ENCODE peak calls at places on chromosome 1, in ten cellular contexts. Y, J, W, L, T, S, X, A, N and R are unnamed samples.

GRCh38 chr1:68953316-68953715 is 456.4 kb upstream of the DEPDC1 start:
- DNase-seq in J (no peak), L (no peak), W (no peak), A (no peak), Y (peak), S (no peak), X (no peak), N (no peak), T (no peak), R (no peak)

GRCh38 chr1:223628233-223628632 is 37.3 kb downstream of the CAPN8 start:
- DNase-seq in J (peak), W (peak), T (peak), S (peak), X (peak), L (peak), N (no peak), A (no peak), Y (peak), R (peak)

GRCh38 chr1:78168306-78168705 is 122.5 kb downstream of the GIPC2 start:
- DNase-seq in S (no peak), L (no peak), T (no peak), A (no peak), N (no peak), Y (no peak), W (peak), J (no peak), X (no peak), R (no peak)

GRCh38 chr1:2106681-2107405 is 56.6 kb downstream of the PRKCZ start:
- DNase-seq in Y (no peak), X (no peak), A (no peak), J (no peak), L (no peak), W (no peak), T (no peak), N (no peak), S (no peak), R (no peak)

GRCh38 chr1:219304227-219305226 is 130.8 kb downstream of the LYPLAL1 start:
- DNase-seq in N (no peak), T (peak), X (no peak), J (peak), W (peak), L (peak), Y (peak), A (no peak), S (peak), R (no peak)

GRCh38 chr1:53449026-53449425 is 10.2 kb upstream of the DMRTB1 start:
- DNase-seq in W (peak), T (peak), N (no peak), Y (peak), X (no peak), J (no peak), A (no peak), S (no peak), L (no peak), R (peak)

GRCh38 chr1:198174297-198174696 is 17.5 kb downstream of the NEK7 start:
- DNase-seq in J (no peak), S (no peak), A (no peak), Y (no peak), W (peak), X (no peak), L (peak), T (no peak), N (no peak), R (no peak)

GRCh38 chr1:200302192-200302892 is 107.5 kb downstream of the ZNF281 start:
- DNase-seq in W (peak), N (peak), A (no peak), X (peak), J (peak), S (peak), L (peak), Y (peak), T (peak), R (peak)

GRCh38 chr1:190176776-190177175 is 300.9 kb downstream of the BRINP3 start:
- DNase-seq in A (no peak), X (no peak), L (no peak), S (no peak), W (peak), T (no peak), J (no peak), N (no peak), Y (no peak), R (peak)

GRCh38 chr1:231691618-231692259 is 65.1 kb downstream of the DISC1 start:
- DNase-seq in A (no peak), S (no peak), Y (peak), X (peak), L (no peak), W (peak), T (no peak), N (no peak), J (no peak), R (peak)

GRCh38 chr1:60575326-60575874 is 501.8 kb upstream of the C1orf87 start:
- DNase-seq in A (no peak), W (no peak), S (no peak), Y (peak), L (no peak), N (no peak), X (no peak), T (no peak), J (no peak), R (no peak)

GRCh38 chr1:117669572-117669971 is 63.7 kb downstream of the TENT5C start:
- DNase-seq in S (no peak), A (no peak), X (no peak), N (no peak), J (no peak), L (no peak), Y (no peak), W (no peak), T (no peak), R (no peak)

GRCh38 chr1:92478393-92478792 is 8.3 kb downstream of the GFI1 start:
- DNase-seq in X (no peak), T (no peak), N (no peak), S (no peak), A (no peak), W (peak), L (no peak), J (no peak), Y (no peak), R (peak)

GRCh38 chr1:244918422-244919319 is 54.3 kb upstream of the HNRNPU start:
- DNase-seq in J (peak), N (peak), T (peak), L (peak), A (no peak), S (peak), W (peak), X (peak), Y (peak), R (peak)

GRCh38 chr1:11684070-11684469 is 3.1 kb upstream of the MAD2L2 start:
- DNase-seq in L (no peak), X (no peak), Y (no peak), S (no peak), J (no peak), W (no peak), T (no peak), A (no peak), N (no peak), R (no peak)

GRCh38 chr1:7873801-7874795 is 21.2 kb upstream of the UTS2 start:
- DNase-seq in X (no peak), T (no peak), Y (no peak), J (no peak), S (no peak), N (no peak), W (no peak), L (no peak), A (no peak), R (no peak)

GRCh38 chr1:15948600-15949452 is 27.1 kb downstream of the ZBTB17 start:
- DNase-seq in A (no peak), X (no peak), L (no peak), S (no peak), N (no peak), T (peak), J (no peak), Y (peak), W (peak), R (peak)

GRCh38 chr1:170704256-170704655 is 40.3 kb downstream of the PRRX1 start:
- DNase-seq in S (no peak), Y (no peak), A (no peak), N (no peak), X (no peak), W (peak), T (no peak), L (no peak), J (no peak), R (peak)

GRCh38 chr1:220235462-220235861 is 36.8 kb downstream of the RAB3GAP2 start:
- DNase-seq in J (peak), W (peak), Y (no peak), L (no peak), T (no peak), S (no peak), A (peak), N (no peak), X (no peak), R (no peak)

GRCh38 chr1:208159542-208160258 is 84.5 kb downstream of the PLXNA2 start:
- DNase-seq in S (no peak), A (no peak), Y (peak), X (no peak), T (no peak), L (no peak), W (peak), N (no peak), J (no peak), R (peak)

GRCh38 chr1:171433451-171433850 is 51.9 kb upstream of the PRRC2C start:
- DNase-seq in W (peak), X (no peak), L (no peak), S (no peak), Y (peak), T (no peak), A (no peak), N (no peak), J (no peak), R (peak)

GRCh38 chr1:109910963-109911798 is 532 bp downstream of the CSF1 start:
- DNase-seq in A (no peak), N (no peak), Y (no peak), T (no peak), X (peak), L (peak), W (no peak), S (no peak), J (peak), R (no peak)

GRCh38 chr1:30778156-30778978 is 20.8 kb upstream of the LAPTM5 start:
- DNase-seq in W (peak), J (peak), S (peak), T (no peak), N (no peak), Y (peak), L (no peak), X (no peak), A (peak), R (peak)

GRCh38 chr1:18373882-18374493 is 106.7 kb upstream of the KLHDC7A start:
- DNase-seq in W (no peak), J (peak), A (no peak), X (no peak), L (no peak), S (no peak), N (no peak), T (peak), Y (no peak), R (no peak)

GRCh38 chr1:225143001-225143400 is 213.5 kb downstream of the DNAH14 start:
- DNase-seq in T (no peak), N (no peak), J (no peak), W (no peak), A (no peak), X (no peak), L (no peak), S (no peak), Y (no peak), R (no peak)

GRCh38 chr1:180919183-180919700 is 6.5 kb downstream of the KIAA1614 start:
- DNase-seq in S (no peak), T (no peak), Y (no peak), J (no peak), X (no peak), W (no peak), A (no peak), L (no peak), N (no peak), R (no peak)

GRCh38 chr1:31189696-31190674 is 49.7 kb downstream of the NKAIN1 start:
- DNase-seq in L (no peak), N (no peak), Y (no peak), W (no peak), S (no peak), A (no peak), J (no peak), T (no peak), X (no peak), R (no peak)

GRCh38 chr1:32755098-32755809 is 52.7 kb upstream of the SYNC start:
- DNase-seq in L (no peak), Y (no peak), S (no peak), J (no peak), T (no peak), W (no peak), N (no peak), A (no peak), X (no peak), R (no peak)